ENCODE peak calls at places on chromosome 22, in six cellular contexts. R is foreskin fibroblast; G is fibroblast of mammary gland; Q is memory B cell; I is K562; O is effector memory CD4-positive, alpha-beta T cell. A is an unnamed sample.

GRCh38 chr22:45064313-45065268 is 54.8 kb upstream of the PHF21B start:
- DNase-seq in R (peak), G (peak), Q (no peak), I (no peak), O (no peak), A (peak)

GRCh38 chr22:38299001-38299651 is 18.1 kb downstream of the CSNK1E start:
- DNase-seq in R (no peak), G (no peak), Q (no peak), I (no peak), O (no peak), A (no peak)

GRCh38 chr22:37330200-37331033 is 48.1 kb downstream of the CYTH4 start:
- DNase-seq in R (peak), G (peak), Q (no peak), I (peak), O (no peak), A (peak)

GRCh38 chr22:37082251-37082650 is 27.3 kb downstream of the TMPRSS6 start:
- DNase-seq in R (no peak), G (no peak), Q (no peak), I (no peak), O (no peak), A (no peak)

GRCh38 chr22:39214383-39215069 is 30.3 kb downstream of the PDGFB start:
- DNase-seq in R (peak), G (peak), Q (no peak), I (no peak), O (no peak), A (peak)

GRCh38 chr22:27558658-27559371 is 242.7 kb downstream of the MN1 start:
- DNase-seq in R (no peak), G (no peak), Q (no peak), I (no peak), O (no peak), A (no peak)

GRCh38 chr22:40571887-40572286 is 64.6 kb downstream of the MRTFA start:
- DNase-seq in R (no peak), G (no peak), Q (no peak), I (no peak), O (no peak), A (no peak)

GRCh38 chr22:45602824-45603301 is 68.8 kb upstream of the ATXN10 start:
- DNase-seq in R (peak), G (peak), Q (no peak), I (peak), O (no peak), A (peak)

GRCh38 chr22:26245001-26245400 is 75.7 kb downstream of the SEZ6L start:
- DNase-seq in R (no peak), G (no peak), Q (no peak), I (no peak), O (no peak), A (no peak)

GRCh38 chr22:41305646-41306045 is 4.3 kb downstream of the ZC3H7B start:
- DNase-seq in R (peak), G (peak), Q (no peak), I (no peak), O (no peak), A (peak)

GRCh38 chr22:17742528-17742902 is 31.8 kb downstream of the BID start:
- DNase-seq in R (peak), G (peak), Q (peak), I (peak), O (peak), A (peak)

GRCh38 chr22:40498454-40499186 is 128.2 kb downstream of the SGSM3 start:
- DNase-seq in R (peak), G (peak), Q (no peak), I (peak), O (no peak), A (peak)

GRCh38 chr22:50363411-50364194 is 20.5 kb downstream of the PPP6R2 start:
- DNase-seq in R (no peak), G (no peak), Q (no peak), I (no peak), O (no peak), A (no peak)

GRCh38 chr22:42644422-42645340 is 4.3 kb upstream of the ATP5MGL start:
- DNase-seq in R (peak), G (peak), Q (no peak), I (no peak), O (no peak), A (peak)

GRCh38 chr22:49115186-49115585 is 712.5 kb downstream of the BRD1 start:
- DNase-seq in R (no peak), G (no peak), Q (no peak), I (no peak), O (no peak), A (no peak)

GRCh38 chr22:31945971-31946680 is 1.8 kb downstream of the YWHAH start:
- DNase-seq in R (peak), G (no peak), Q (no peak), I (no peak), O (no peak), A (no peak)

GRCh38 chr22:27989758-27990450 is 70.8 kb upstream of the PITPNB start:
- DNase-seq in R (no peak), G (no peak), Q (no peak), I (no peak), O (no peak), A (no peak)

GRCh38 chr22:30402036-30402759 is 5.4 kb downstream of the SEC14L2 start:
- DNase-seq in R (no peak), G (no peak), Q (no peak), I (peak), O (no peak), A (no peak)

GRCh38 chr22:33271390-33272161 is 213.4 kb upstream of the SYN3 start:
- DNase-seq in R (no peak), G (peak), Q (peak), I (no peak), O (no peak), A (no peak)

GRCh38 chr22:44589831-44590230 is 91.8 kb upstream of the RTL6 start:
- DNase-seq in R (no peak), G (no peak), Q (no peak), I (no peak), O (no peak), A (no peak)

GRCh38 chr22:42803454-42803853 is 53.6 kb downstream of the ARFGAP3 start:
- DNase-seq in R (no peak), G (no peak), Q (no peak), I (no peak), O (no peak), A (no peak)

GRCh38 chr22:50184004-50184461 is 1.7 kb upstream of the TRABD start:
- DNase-seq in R (peak), G (peak), Q (no peak), I (no peak), O (no peak), A (peak)

GRCh38 chr22:49735411-49736311 is 92.0 kb downstream of the BRD1 start:
- DNase-seq in R (peak), G (no peak), Q (no peak), I (peak), O (no peak), A (no peak)

GRCh38 chr22:26541167-26541819 is 29.0 kb upstream of the TFIP11 start:
- DNase-seq in R (no peak), G (no peak), Q (no peak), I (no peak), O (no peak), A (no peak)

GRCh38 chr22:43880743-43881055 is 11.1 kb downstream of the PNPLA5 start:
- DNase-seq in R (no peak), G (no peak), Q (no peak), I (no peak), O (no peak), A (no peak)

GRCh38 chr22:23074451-23074850 is 4.1 kb downstream of the GNAZ start:
- DNase-seq in R (no peak), G (no peak), Q (no peak), I (no peak), O (no peak), A (no peak)

GRCh38 chr22:31040542-31041398 is 40.3 kb upstream of the SMTN start:
- DNase-seq in R (no peak), G (no peak), Q (no peak), I (no peak), O (no peak), A (no peak)

A was measured in EL.